ENCODE peak calls at places on chromosomes 6 and 20, in ten cellular contexts. G, X, D, I, P, W, Z, H, O and V are unnamed samples.

GRCh38 chr6:112839525-112839961 is 492.4 kb downstream of the RFPL4B start:
- DNase-seq in G (no peak), X (peak; percentile 57), D (no peak), I (no peak), P (peak; percentile 39), W (peak; percentile 90), Z (no peak), H (no peak), O (no peak), V (peak; percentile 59)

GRCh38 chr6:137332637-137333228 is 113.5 kb upstream of the IFNGR1 start:
- DNase-seq in G (peak; percentile 9), X (no peak), D (no peak), I (no peak), P (no peak), W (no peak), Z (no peak), H (no peak), O (no peak), V (no peak)

GRCh38 chr6:71621918-71622519 is 264.3 kb upstream of the RIMS1 start:
- DNase-seq in G (no peak), X (peak; percentile 52), D (no peak), I (no peak), P (peak; percentile 5), W (no peak), Z (no peak), H (no peak), O (no peak), V (no peak)

GRCh38 chr6:133610271-133610840 is 278.6 kb upstream of the TCF21 start:
- DNase-seq in G (peak; percentile 64), X (peak; percentile 67), D (no peak), I (no peak), P (no peak), W (peak; percentile 20), Z (no peak), H (no peak), O (no peak), V (peak; percentile 70)

GRCh38 chr20:31608256-31608980 is 3.3 kb downstream of the ID1 start:
- DNase-seq in G (peak; percentile 84), X (peak; percentile 67), D (no peak), I (no peak), P (peak; percentile 57), W (peak; percentile 45), Z (peak; percentile 95), H (no peak), O (no peak), V (peak; percentile 75)

GRCh38 chr20:55086421-55086820 is 611.0 kb downstream of the DOK5 start:
- DNase-seq in G (no peak), X (no peak), D (no peak), I (no peak), P (no peak), W (no peak), Z (no peak), H (no peak), O (no peak), V (no peak)

GRCh38 chr20:51930775-51931174 is 128.5 kb upstream of the SALL4 start:
- DNase-seq in G (peak; percentile 80), X (peak; percentile 83), D (no peak), I (no peak), P (peak; percentile 76), W (peak; percentile 40), Z (no peak), H (no peak), O (no peak), V (peak; percentile 72)

GRCh38 chr6:18260448-18261106 is 3.8 kb downstream of the DEK start:
- DNase-seq in G (peak; percentile 34), X (peak; percentile 64), D (no peak), I (no peak), P (no peak), W (peak; percentile 54), Z (peak; percentile 79), H (no peak), O (peak; percentile 10), V (peak; percentile 41)

GRCh38 chr6:87151786-87152527 is 3.4 kb upstream of the ZNF292 start:
- DNase-seq in G (peak; percentile 22), X (peak; percentile 76), D (peak; percentile 42), I (peak; percentile 72), P (peak; percentile 23), W (peak; percentile 41), Z (peak; percentile 14), H (peak; percentile 63), O (peak; percentile 84), V (peak; percentile 46)

GRCh38 chr6:45377041-45377554 is 636 bp downstream of the SUPT3H start:
- DNase-seq in G (no peak), X (no peak), D (no peak), I (no peak), P (no peak), W (no peak), Z (no peak), H (no peak), O (no peak), V (no peak)

GRCh38 chr20:47411161-47411560 is 54.7 kb upstream of the ZMYND8 start:
- DNase-seq in G (no peak), X (no peak), D (no peak), I (no peak), P (no peak), W (peak; percentile 35), Z (no peak), H (no peak), O (no peak), V (peak; percentile 19)

GRCh38 chr6:83824388-83824801 is 28.8 kb upstream of the RIPPLY2 start:
- DNase-seq in G (peak; percentile 39), X (peak; percentile 51), D (no peak), I (no peak), P (no peak), W (no peak), Z (no peak), H (no peak), O (no peak), V (peak; percentile 2)

GRCh38 chr20:53811577-53811976 is 217.9 kb upstream of the ZNF217 start:
- DNase-seq in G (no peak), X (no peak), D (no peak), I (no peak), P (no peak), W (no peak), Z (no peak), H (no peak), O (no peak), V (no peak)

GRCh38 chr6:81894286-81894685 is 141.8 kb upstream of the TENT5A start:
- DNase-seq in G (no peak), X (peak; percentile 21), D (no peak), I (no peak), P (no peak), W (no peak), Z (no peak), H (no peak), O (no peak), V (peak; percentile 51)

GRCh38 chr6:15929685-15930084 is 199.2 kb upstream of the MYLIP start:
- DNase-seq in G (no peak), X (no peak), D (no peak), I (no peak), P (no peak), W (no peak), Z (no peak), H (no peak), O (no peak), V (no peak)

GRCh38 chr6:38350220-38350619 is 289.5 kb downstream of the BTBD9 start:
- DNase-seq in G (no peak), X (no peak), D (no peak), I (no peak), P (no peak), W (no peak), Z (no peak), H (no peak), O (no peak), V (no peak)

GRCh38 chr20:50379049-50379990 is 130.9 kb upstream of the PTPN1 start:
- DNase-seq in G (peak; percentile 57), X (peak; percentile 71), D (no peak), I (no peak), P (peak; percentile 64), W (peak; percentile 83), Z (no peak), H (no peak), O (no peak), V (peak; percentile 92)

GRCh38 chr6:52994031-52994788 is 874 bp downstream of the GSTA4 start:
- DNase-seq in G (peak; percentile 15), X (peak; percentile 71), D (no peak), I (no peak), P (no peak), W (peak; percentile 16), Z (no peak), H (no peak), O (no peak), V (peak; percentile 22)

GRCh38 chr6:167781066-167781767 is 45.5 kb upstream of the AFDN start:
- DNase-seq in G (no peak), X (no peak), D (no peak), I (no peak), P (no peak), W (no peak), Z (no peak), H (no peak), O (no peak), V (no peak)

GRCh38 chr6:27775796-27776184 is 136.4 kb downstream of the OR2B2 start:
- DNase-seq in G (no peak), X (peak; percentile 47), D (no peak), I (no peak), P (no peak), W (no peak), Z (no peak), H (no peak), O (no peak), V (peak; percentile 26)

GRCh38 chr6:113449051-113449450 is 408.1 kb upstream of the MARCKS start:
- DNase-seq in G (peak; percentile 24), X (peak; percentile 90), D (no peak), I (no peak), P (no peak), W (no peak), Z (no peak), H (no peak), O (no peak), V (peak; percentile 56)

GRCh38 chr6:151240861-151241642 is 1.3 kb downstream of the AKAP12 start:
- DNase-seq in G (peak; percentile 28), X (peak; percentile 75), D (peak; percentile 16), I (no peak), P (peak; percentile 30), W (peak; percentile 16), Z (peak; percentile 31), H (no peak), O (peak; percentile 12), V (peak; percentile 78)

GRCh38 chr6:15389079-15389758 is 143.3 kb downstream of the JARID2 start:
- DNase-seq in G (no peak), X (no peak), D (no peak), I (no peak), P (no peak), W (no peak), Z (no peak), H (no peak), O (no peak), V (peak; percentile 53)

GRCh38 chr6:47478233-47479155 is 905 bp downstream of the CD2AP start:
- DNase-seq in G (peak; percentile 18), X (peak; percentile 62), D (no peak), I (no peak), P (peak; percentile 15), W (no peak), Z (no peak), H (no peak), O (peak; percentile 28), V (no peak)

GRCh38 chr6:134177753-134178229 is 125.4 kb upstream of the SLC2A12 start:
- DNase-seq in G (no peak), X (peak; percentile 60), D (no peak), I (no peak), P (no peak), W (peak; percentile 55), Z (no peak), H (no peak), O (peak; percentile 17), V (peak; percentile 87)

GRCh38 chr20:4985658-4986057 is 15.7 kb downstream of the SLC23A2 start:
- DNase-seq in G (no peak), X (no peak), D (no peak), I (no peak), P (no peak), W (no peak), Z (no peak), H (no peak), O (no peak), V (peak; percentile 77)

GRCh38 chr20:47760686-47761477 is 24.4 kb downstream of the SULF2 start:
- DNase-seq in G (no peak), X (no peak), D (no peak), I (no peak), P (no peak), W (no peak), Z (no peak), H (no peak), O (no peak), V (no peak)

GRCh38 chr20:21583486-21584168 is 69.8 kb upstream of the NKX2-2 start:
- DNase-seq in G (no peak), X (no peak), D (no peak), I (no peak), P (no peak), W (no peak), Z (no peak), H (no peak), O (no peak), V (no peak)